ENCODE peak calls at places on chromosome X, in four cellular contexts. One of them, this sample, is unnamed. For H3K4me1, the result is how much of the 10 kb centered on the place peaks cover.

GRCh38 chrX:140177821-140178220 is 212.5 kb upstream of the CXorf66 start:
- DNase-seq in tibial artery: no peak
- DNase-seq in cardiac muscle cell: no peak
- DNase-seq in upper lobe of right lung: no peak
- DNase-seq in this sample: no peak

GRCh38 chrX:12319012-12319519 is 180.8 kb downstream of the FRMPD4 start:
- DNase-seq in upper lobe of right lung: no peak
- DNase-seq in cardiac muscle cell: no peak
- DNase-seq in tibial artery: no peak
- DNase-seq in this sample: no peak

GRCh38 chrX:95056901-95057300 is 1382.9 kb downstream of the FAM133A start:
- DNase-seq in tibial artery: no peak
- DNase-seq in upper lobe of right lung: no peak
- DNase-seq in cardiac muscle cell: no peak
- DNase-seq in this sample: no peak

GRCh38 chrX:136048446-136048845 is 63.2 kb downstream of the SLC9A6 start:
- DNase-seq in tibial artery: no peak
- DNase-seq in cardiac muscle cell: no peak
- DNase-seq in upper lobe of right lung: no peak
- DNase-seq in this sample: no peak

GRCh38 chrX:124232523-124233201 is 99.8 kb upstream of the TEX13D start:
- DNase-seq in tibial artery: no peak
- DNase-seq in cardiac muscle cell: no peak
- DNase-seq in upper lobe of right lung: no peak
- DNase-seq in this sample: no peak

GRCh38 chrX:11663875-11664210 is 1.9 kb downstream of the ARHGAP6 start:
- DNase-seq in upper lobe of right lung: no peak
- DNase-seq in cardiac muscle cell: peak
- DNase-seq in tibial artery: no peak
- DNase-seq in this sample: no peak

GRCh38 chrX:3262906-3263305 is 83.5 kb downstream of the MXRA5 start:
- DNase-seq in upper lobe of right lung: no peak
- DNase-seq in tibial artery: no peak
- DNase-seq in cardiac muscle cell: no peak
- DNase-seq in this sample: no peak

GRCh38 chrX:136146614-136147319 is 566 bp upstream of the FHL1 start:
- DNase-seq in cardiac muscle cell: peak
- DNase-seq in upper lobe of right lung: no peak
- DNase-seq in tibial artery: no peak
- DNase-seq in this sample: peak

GRCh38 chrX:850471-850916 is 219.9 kb downstream of the SHOX start:
- DNase-seq in cardiac muscle cell: no peak
- DNase-seq in upper lobe of right lung: no peak
- DNase-seq in tibial artery: no peak
- DNase-seq in this sample: no peak

GRCh38 chrX:84893897-84894296 is 109.8 kb upstream of the APOOL start:
- DNase-seq in tibial artery: no peak
- DNase-seq in upper lobe of right lung: no peak
- DNase-seq in cardiac muscle cell: no peak
- DNase-seq in this sample: no peak

GRCh38 chrX:131703646-131704045 is 159.8 kb downstream of the OR13H1 start:
- DNase-seq in tibial artery: no peak
- DNase-seq in upper lobe of right lung: no peak
- DNase-seq in cardiac muscle cell: no peak
- DNase-seq in this sample: no peak

GRCh38 chrX:131709553-131709952 is 165.7 kb downstream of the OR13H1 start:
- DNase-seq in tibial artery: no peak
- DNase-seq in upper lobe of right lung: no peak
- DNase-seq in cardiac muscle cell: no peak
- DNase-seq in this sample: no peak

GRCh38 chrX:131704136-131704695 is 160.3 kb downstream of the OR13H1 start:
- DNase-seq in upper lobe of right lung: no peak
- DNase-seq in tibial artery: no peak
- DNase-seq in cardiac muscle cell: no peak
- DNase-seq in this sample: peak
- TF ChIP-seq CTCF in upper lobe of right lung: no peak
- TF ChIP-seq CTCF in tibial artery: no peak
- TF ChIP-seq CTCF in cardiac muscle cell: no peak
- TF ChIP-seq CTCF in this sample: no peak

GRCh38 chrX:24148535-24149345 is 789 bp upstream of the ZFX start:
- DNase-seq in cardiac muscle cell: no peak
- DNase-seq in tibial artery: no peak
- DNase-seq in upper lobe of right lung: no peak
- DNase-seq in this sample: no peak

GRCh38 chrX:24151513-24151912 is 2.0 kb downstream of the ZFX start:
- DNase-seq in upper lobe of right lung: no peak
- DNase-seq in cardiac muscle cell: no peak
- DNase-seq in tibial artery: no peak
- DNase-seq in this sample: no peak

GRCh38 chrX:24148118-24148517 is 1.4 kb upstream of the ZFX start:
- DNase-seq in cardiac muscle cell: no peak
- DNase-seq in tibial artery: no peak
- DNase-seq in upper lobe of right lung: no peak
- DNase-seq in this sample: no peak

GRCh38 chrX:24150051-24150790 is 692 bp downstream of the ZFX start:
- DNase-seq in tibial artery: peak
- DNase-seq in cardiac muscle cell: peak
- DNase-seq in upper lobe of right lung: peak
- DNase-seq in this sample: peak

DNA sequence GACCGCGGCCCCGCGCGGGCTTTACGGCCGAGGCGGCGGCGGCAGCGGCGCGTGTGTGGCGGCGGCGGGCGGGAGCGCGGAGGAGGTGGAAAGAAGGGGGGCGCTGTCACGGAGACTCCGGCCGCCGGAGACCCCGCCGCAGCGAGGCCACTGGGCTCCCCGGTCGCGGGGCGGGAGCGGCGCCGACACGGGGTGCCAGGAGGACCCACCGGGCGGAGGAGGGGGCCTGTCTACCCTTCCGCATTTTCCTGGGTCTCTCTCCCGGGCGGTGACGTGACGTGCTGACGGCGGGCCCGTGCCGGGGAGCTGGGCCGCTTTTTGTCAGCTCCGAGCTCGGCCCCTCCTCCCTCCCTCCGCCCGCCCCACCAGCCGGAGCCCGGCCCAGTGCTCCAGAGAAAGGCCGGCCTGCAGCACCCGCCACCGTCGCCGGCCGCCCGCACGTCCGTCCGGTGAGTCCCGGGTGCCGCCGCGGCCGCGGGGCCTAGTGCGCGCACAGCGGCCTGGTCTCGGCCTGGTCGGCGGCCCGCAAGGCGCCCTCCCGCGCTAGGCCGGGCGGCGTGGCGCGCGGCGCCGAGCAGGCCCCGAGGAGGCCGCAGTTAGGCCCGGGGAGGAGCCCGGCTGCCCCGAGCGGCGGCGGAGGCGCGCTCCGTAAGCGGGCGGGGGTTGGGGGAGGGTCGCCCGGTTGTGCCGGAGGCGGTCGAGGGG is at the start of gene ZFX:
- DNase-seq in tibial artery: peak
- DNase-seq in upper lobe of right lung: peak
- DNase-seq in cardiac muscle cell: peak
- DNase-seq in this sample: peak
- H3K4me1 ChIP-seq in tibial artery: under half
- H3K4me1 ChIP-seq in upper lobe of right lung: under half
- H3K4me1 ChIP-seq in cardiac muscle cell: half or more
- H3K4me1 ChIP-seq in this sample: half or more

GRCh38 chrX:129754266-129755024 is 15.7 kb downstream of the XPNPEP2 start:
- DNase-seq in upper lobe of right lung: no peak
- DNase-seq in cardiac muscle cell: no peak
- DNase-seq in tibial artery: no peak
- DNase-seq in this sample: peak
- TF ChIP-seq CTCF in upper lobe of right lung: peak
- TF ChIP-seq CTCF in cardiac muscle cell: peak
- TF ChIP-seq CTCF in tibial artery: no peak
- TF ChIP-seq CTCF in this sample: peak

GRCh38 chrX:154733072-154733425 is 17.8 kb downstream of the GAB3 start:
- DNase-seq in tibial artery: no peak
- DNase-seq in cardiac muscle cell: no peak
- DNase-seq in upper lobe of right lung: no peak
- DNase-seq in this sample: no peak

GRCh38 chrX:154731203-154731602 is 19.7 kb downstream of the GAB3 start:
- DNase-seq in upper lobe of right lung: no peak
- DNase-seq in cardiac muscle cell: no peak
- DNase-seq in tibial artery: no peak
- DNase-seq in this sample: no peak

GRCh38 chrX:154731881-154732280 is 19.0 kb downstream of the GAB3 start:
- DNase-seq in upper lobe of right lung: no peak
- DNase-seq in cardiac muscle cell: no peak
- DNase-seq in tibial artery: no peak
- DNase-seq in this sample: no peak

GRCh38 chrX:154734101-154734781 is 16.6 kb downstream of the GAB3 start:
- DNase-seq in cardiac muscle cell: no peak
- DNase-seq in tibial artery: peak
- DNase-seq in upper lobe of right lung: peak
- DNase-seq in this sample: peak

GRCh38 chrX:154732421-154733071 is 18.3 kb downstream of the GAB3 start:
- DNase-seq in tibial artery: no peak
- DNase-seq in cardiac muscle cell: no peak
- DNase-seq in upper lobe of right lung: no peak
- DNase-seq in this sample: no peak
- H3K4me1 ChIP-seq in tibial artery: under half
- H3K4me1 ChIP-seq in cardiac muscle cell: under half
- H3K4me1 ChIP-seq in upper lobe of right lung: half or more
- H3K4me1 ChIP-seq in this sample: half or more